ENCODE peak calls at places on chromosomes 7 and 10, in seven cellular contexts. I is tibial artery, N is GM23338, X is thoracic aorta, U is ovary, A is fibroblast of lung, R is heart left ventricle. V is an unnamed sample. For H3K27me3, the result is how much of the 10 kb centered on the place peaks cover.

GRCh38 chr10:89118091-89118490 is 89.0 kb downstream of the CH25H start:
- DNase-seq in A (peak), I (no peak), X (no peak), R (no peak), N (no peak), U (no peak), V (peak)

GRCh38 chr7:23598321-23598720 is 1.1 kb downstream of the CCDC126 start:
- DNase-seq in N (peak), U (no peak), I (no peak), X (no peak), A (no peak), R (no peak), V (no peak)

GRCh38 chr7:57867884-57868701 is 418.1 kb downstream of the ZNF716 start:
- DNase-seq in I (no peak), U (peak), N (no peak), A (peak), R (no peak), X (no peak), V (no peak)

GRCh38 chr7:138125598-138126111 is 49.4 kb downstream of the AKR1D1 start:
- DNase-seq in X (no peak), I (no peak), R (no peak), U (no peak), A (peak), N (no peak), V (no peak)

GRCh38 chr7:105139381-105139780 is 125.4 kb downstream of the KMT2E start:
- DNase-seq in U (no peak), N (no peak), I (no peak), X (no peak), R (no peak), A (no peak), V (no peak)

GRCh38 chr7:41116817-41117216 is 586.1 kb downstream of the INHBA start:
- DNase-seq in N (no peak), X (no peak), I (no peak), R (no peak), A (peak), U (no peak), V (no peak)

GRCh38 chr10:7787150-7787856 is 490 bp downstream of the KIN start:
- DNase-seq in A (peak), R (no peak), U (no peak), X (no peak), I (no peak), N (peak), V (no peak)

GRCh38 chr10:114544045-114544659 is 113.9 kb downstream of the ABLIM1 start:
- DNase-seq in U (no peak), X (no peak), R (no peak), A (no peak), N (no peak), I (no peak), V (no peak)

GRCh38 chr7:139424004-139424403 is 59.5 kb downstream of the KLRG2 start:
- DNase-seq in I (no peak), X (no peak), A (no peak), U (no peak), N (no peak), R (no peak), V (no peak)

GRCh38 chr10:11551915-11552602 is 59.4 kb downstream of the USP6NL start:
- DNase-seq in U (no peak), I (no peak), X (no peak), N (no peak), R (no peak), A (peak), V (no peak)

GRCh38 chr7:30524545-30524944 is 19.9 kb upstream of the GGCT start:
- DNase-seq in X (no peak), U (no peak), A (no peak), N (no peak), I (no peak), R (no peak), V (no peak)

GRCh38 chr7:116575853-116576252 is 51.0 kb downstream of the CAV1 start:
- DNase-seq in I (no peak), R (no peak), N (no peak), X (no peak), A (no peak), U (no peak), V (no peak)

GRCh38 chr10:113273877-113274829 is 278.7 kb upstream of the HABP2 start:
- DNase-seq in A (peak), X (no peak), R (peak), N (no peak), I (peak), U (no peak), V (peak)

GRCh38 chr7:52413051-52413450 is 622.4 kb upstream of the POM121L12 start:
- DNase-seq in U (no peak), R (no peak), I (no peak), X (no peak), A (no peak), N (no peak), V (no peak)

GRCh38 chr10:87505366-87506113 is 847 bp downstream of the MINPP1 start:
- DNase-seq in X (no peak), U (peak), N (peak), I (no peak), R (peak), A (peak), V (peak)

GRCh38 chr10:124092270-124093075 is 925 bp downstream of the CHST15 start:
- DNase-seq in U (peak), N (peak), A (peak), I (peak), X (no peak), R (peak), V (peak)

GRCh38 chr7:127904706-127905056 is 126.6 kb downstream of the LRRC4 start:
- DNase-seq in R (no peak), X (no peak), N (peak), U (no peak), A (no peak), I (no peak), V (no peak)

GRCh38 chr10:101121661-101122045 is 9.4 kb upstream of the TLX1 start:
- DNase-seq in R (no peak), X (no peak), A (no peak), I (no peak), U (no peak), N (no peak), V (no peak)
- H3K27me3 ChIP-seq in R (half or more), X (under half), A (half or more), I (under half), U (under half), N (half or more), V (half or more)

GRCh38 chr7:1229334-1229935 is 3.2 kb upstream of the UNCX start:
- DNase-seq in N (peak), R (no peak), U (no peak), A (no peak), X (no peak), I (no peak), V (no peak)

GRCh38 chr7:1230411-1231213 is 2.1 kb upstream of the UNCX start:
- DNase-seq in U (no peak), N (peak), R (no peak), I (no peak), A (no peak), X (no peak), V (no peak)

GRCh38 chr7:1228535-1229333 is 3.9 kb upstream of the UNCX start:
- DNase-seq in X (no peak), R (no peak), A (no peak), N (peak), U (no peak), I (no peak), V (no peak)

GRCh38 chr7:1231214-1232102 is 1.2 kb upstream of the UNCX start:
- DNase-seq in X (no peak), U (no peak), R (no peak), I (no peak), N (peak), A (no peak), V (no peak)

GRCh38 chr7:1229956-1230355 is 2.7 kb upstream of the UNCX start:
- DNase-seq in U (no peak), X (no peak), R (no peak), I (no peak), N (peak), A (no peak), V (no peak)
- H3K27me3 ChIP-seq in U (under half), X (under half), R (half or more), I (under half), N (half or more), A (half or more), V (under half)

GRCh38 chr10:99497343-99498025 is 35.3 kb upstream of the NKX2-3 start:
- DNase-seq in R (no peak), N (no peak), X (no peak), U (no peak), A (no peak), I (no peak), V (no peak)
- H3K27me3 ChIP-seq in R (under half), N (under half), X (under half), U (under half), A (under half), I (under half), V (under half)

GRCh38 chr10:130412317-130412716 is 276.1 kb downstream of the GLRX3 start:
- DNase-seq in X (no peak), U (no peak), R (no peak), I (no peak), A (no peak), N (no peak), V (no peak)

GRCh38 chr10:130409346-130409745 is 273.2 kb downstream of the GLRX3 start:
- DNase-seq in U (no peak), I (no peak), A (no peak), R (no peak), X (no peak), N (no peak), V (no peak)

GRCh38 chr10:130407052-130407451 is 270.9 kb downstream of the GLRX3 start:
- DNase-seq in I (no peak), U (no peak), R (no peak), A (no peak), X (no peak), N (no peak), V (no peak)

GRCh38 chr10:130411496-130412070 is 275.4 kb downstream of the GLRX3 start:
- DNase-seq in I (no peak), X (no peak), U (no peak), R (no peak), N (no peak), A (no peak), V (no peak)

DNA sequence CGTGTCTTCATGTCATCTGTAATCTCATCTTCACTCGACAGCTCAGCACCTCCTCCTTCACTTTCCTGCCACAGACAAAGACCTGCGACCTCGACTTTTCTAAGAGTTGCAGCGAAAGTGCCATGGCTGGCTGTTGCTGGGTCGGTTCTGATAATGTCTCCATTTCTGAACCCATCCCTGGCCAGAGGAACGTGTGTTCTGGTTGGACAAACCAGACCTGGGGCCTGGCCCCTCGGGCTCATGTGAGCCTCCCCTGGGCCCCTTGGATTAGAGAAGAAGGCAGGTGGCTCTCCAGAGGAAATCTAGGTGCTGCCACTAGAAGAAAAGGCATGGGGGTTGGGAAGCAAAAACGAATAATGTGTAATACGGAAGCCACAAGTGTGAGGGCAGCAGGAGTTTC is 273.7 kb downstream of the GLRX3 start:
- DNase-seq in R (no peak), I (no peak), N (no peak), A (no peak), X (no peak), U (no peak), V (no peak)
- H3K27me3 ChIP-seq in R (under half), I (under half), N (under half), A (under half), X (under half), U (under half), V (under half)

DNA sequence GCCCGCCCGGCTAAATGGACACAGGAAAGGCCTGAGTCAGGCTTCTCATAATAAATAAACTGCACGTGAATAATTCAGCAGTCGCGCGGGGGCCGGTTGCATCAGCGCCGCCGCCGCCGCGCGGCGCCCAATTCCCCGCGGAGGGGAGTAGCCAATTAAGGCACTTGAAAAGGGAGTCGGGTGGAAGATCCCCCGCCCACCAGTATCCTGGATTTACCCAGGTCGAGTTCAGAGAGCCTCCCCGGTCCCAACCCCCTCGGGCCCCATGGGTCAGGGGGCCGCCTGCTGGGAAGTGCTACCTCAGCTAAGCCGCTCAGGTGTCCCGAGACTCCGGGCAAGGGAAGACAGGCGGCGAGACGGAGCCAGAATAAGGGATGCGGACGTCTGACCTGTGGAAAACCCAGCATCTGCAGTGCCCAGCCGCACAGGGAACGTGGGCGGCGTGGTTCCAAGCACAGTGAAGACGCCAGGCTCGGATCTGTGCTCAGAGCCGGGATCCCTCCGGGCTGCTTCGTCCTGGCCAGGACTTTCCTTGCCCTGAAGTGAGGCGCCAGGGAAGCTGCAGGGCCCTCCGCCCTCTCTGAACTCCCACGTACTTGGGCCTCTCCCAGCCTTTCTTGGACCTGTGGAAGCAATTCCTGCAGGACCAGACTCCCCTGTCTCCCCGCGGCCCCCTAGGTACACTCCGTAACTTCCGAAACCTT is 7.3 kb upstream of the LBX1 start:
- DNase-seq in A (no peak), I (no peak), N (peak), X (no peak), U (no peak), R (no peak), V (no peak)
- H3K27me3 ChIP-seq in A (half or more), I (under half), N (half or more), X (under half), U (under half), R (half or more), V (under half)

GRCh38 chr10:127774771-127775559 is 38.0 kb downstream of the FOXI2 start:
- DNase-seq in R (no peak), N (no peak), I (no peak), X (no peak), U (no peak), A (no peak), V (no peak)

DNA sequence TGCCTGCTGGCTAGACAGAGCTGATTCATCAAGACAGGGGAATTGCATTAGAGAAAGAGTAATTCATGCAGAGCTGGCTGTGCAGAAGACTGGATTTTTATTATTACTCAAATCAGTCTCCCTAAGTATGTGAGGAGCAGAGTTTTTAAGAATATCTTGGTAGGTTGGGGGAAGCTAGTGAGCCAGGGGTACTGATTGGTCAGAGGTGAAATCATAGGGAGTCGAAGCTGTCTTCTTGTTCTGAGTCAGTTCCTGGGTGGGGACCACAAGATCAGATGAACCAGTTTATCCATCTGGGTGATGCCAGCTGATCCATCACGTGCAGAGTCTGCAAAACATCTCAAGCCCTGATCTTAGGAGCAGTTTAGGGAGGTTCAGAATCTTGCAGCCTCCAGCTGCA is 39.8 kb downstream of the FOXI2 start:
- DNase-seq in I (no peak), A (no peak), X (no peak), N (no peak), R (no peak), U (no peak), V (no peak)
- H3K27me3 ChIP-seq in I (under half), A (under half), X (under half), N (under half), R (under half), U (under half), V (under half)

V was measured in SJCRH30.